ENCODE peak calls at places on chromosomes 6 and 20, in eight cellular contexts. B is ELF-1; Q is brain microvascular endothelial cell; J is Caki2; H is NCI-H748 treated with DMSO at 0.1 percent for 48 hours; Y is left lung; C is aorta; V is stimulated activated CD8-positive, alpha-beta memory T cell treated with anti-CD3 and anti-CD28 coated beads, Interleukin-12 subunit alpha, Interleukin-12 subunit beta, amount 100 ng/mL, for 4 hours. P is an unnamed sample.

GRCh38 chr6:37059344-37060194 is 54.1 kb downstream of the FGD2 start:
- DNase-seq in Q (peak; percentile 95), Y (peak; percentile 77), V (no peak), C (peak; percentile 81), B (peak; percentile 88), J (peak; percentile 98), H (no peak), P (peak; percentile 84)

GRCh38 chr6:70842541-70842940 is 114.3 kb downstream of the B3GAT2 start:
- DNase-seq in Q (no peak), V (no peak), B (no peak), C (no peak), Y (peak; percentile 51), J (no peak), H (no peak), P (no peak)

GRCh38 chr6:116929825-116930224 is 52.8 kb downstream of the RFX6 start:
- DNase-seq in C (no peak), Y (no peak), J (no peak), B (no peak), H (no peak), Q (no peak), V (no peak), P (no peak)

GRCh38 chr6:16236648-16237199 is 1.7 kb upstream of the GMPR start:
- DNase-seq in V (no peak), J (no peak), B (no peak), H (no peak), Q (peak; percentile 51), C (no peak), Y (no peak), P (peak; percentile 56)

GRCh38 chr6:166543603-166544293 is 42.7 kb downstream of the RAMACL start:
- DNase-seq in V (no peak), B (no peak), Y (no peak), J (no peak), H (no peak), Q (no peak), C (no peak), P (no peak)

GRCh38 chr6:161035182-161035980 is 43.8 kb downstream of the MAP3K4 start:
- DNase-seq in H (no peak), V (no peak), Y (no peak), C (no peak), B (no peak), J (no peak), Q (no peak), P (peak; percentile 18)

GRCh38 chr6:42984924-42985475 is 630 bp downstream of the PPP2R5D start:
- DNase-seq in B (peak; percentile 40), C (no peak), H (no peak), J (no peak), V (no peak), Q (no peak), Y (peak; percentile 55), P (no peak)

GRCh38 chr6:90490030-90490429 is 96.8 kb downstream of the MAP3K7 start:
- DNase-seq in V (no peak), C (no peak), H (no peak), B (no peak), Y (no peak), Q (no peak), J (no peak), P (no peak)

GRCh38 chr6:108782231-108783041 is 65.8 kb upstream of the ARMC2 start:
- DNase-seq in H (peak; percentile 32), Y (peak; percentile 94), C (peak; percentile 88), B (peak; percentile 90), Q (peak; percentile 76), V (peak; percentile 53), J (peak; percentile 82), P (peak; percentile 95)

GRCh38 chr20:57714409-57715267 is 4.8 kb upstream of the PMEPA1 start:
- DNase-seq in B (no peak), Y (no peak), H (no peak), V (no peak), C (peak; percentile 77), Q (peak; percentile 32), J (no peak), P (no peak)

GRCh38 chr6:33211666-33212422 is 3.5 kb downstream of the RING1 start:
- DNase-seq in Q (no peak), B (no peak), J (no peak), Y (no peak), V (no peak), C (no peak), H (no peak), P (no peak)

GRCh38 chr6:2563635-2564034 is 187.1 kb downstream of the MYLK4 start:
- DNase-seq in V (no peak), Q (peak; percentile 57), J (no peak), Y (no peak), B (no peak), H (no peak), C (no peak), P (no peak)

GRCh38 chr20:1800777-1801176 is 94.4 kb upstream of the SIRPA start:
- DNase-seq in J (no peak), Q (no peak), C (no peak), H (peak; percentile 50), V (no peak), Y (no peak), B (no peak), P (peak; percentile 72)

GRCh38 chr6:54525731-54526130 is 217.5 kb downstream of the TINAG start:
- DNase-seq in Y (no peak), B (no peak), J (no peak), Q (peak; percentile 4), H (no peak), V (no peak), C (no peak), P (no peak)

GRCh38 chr6:159681104-159681503 is 11.9 kb downstream of the SOD2 start:
- DNase-seq in V (no peak), B (no peak), C (no peak), Q (no peak), H (no peak), Y (no peak), J (no peak), P (no peak)

GRCh38 chr20:17848649-17849048 is 119.9 kb downstream of the SNX5 start:
- DNase-seq in J (no peak), H (no peak), C (no peak), Q (no peak), B (no peak), V (no peak), Y (no peak), P (no peak)

GRCh38 chr6:166591961-166592520 is 5.6 kb upstream of the RAMACL start:
- DNase-seq in H (no peak), B (no peak), Y (no peak), J (no peak), Q (no peak), V (no peak), C (no peak), P (no peak)

GRCh38 chr20:49835031-49835430 is 22.4 kb downstream of the SLC9A8 start:
- DNase-seq in B (no peak), V (no peak), H (no peak), Y (no peak), J (no peak), Q (no peak), C (no peak), P (no peak)

GRCh38 chr6:15426395-15426794 is 180.5 kb downstream of the JARID2 start:
- DNase-seq in Y (no peak), J (no peak), V (no peak), C (no peak), H (no peak), B (no peak), Q (no peak), P (no peak)

GRCh38 chr6:22247916-22248482 is 48.8 kb downstream of the PRL start:
- DNase-seq in H (no peak), V (no peak), Y (no peak), J (no peak), Q (no peak), C (no peak), B (no peak), P (no peak)

GRCh38 chr20:22607695-22608094 is 23.3 kb upstream of the FOXA2 start:
- DNase-seq in H (no peak), C (no peak), J (no peak), Q (no peak), B (no peak), Y (no peak), V (no peak), P (no peak)

GRCh38 chr6:16256781-16257180 is 18.4 kb downstream of the GMPR start:
- DNase-seq in J (no peak), H (no peak), Y (no peak), B (no peak), Q (no peak), C (no peak), V (no peak), P (no peak)

GRCh38 chr6:113674075-113674474 is 183.1 kb upstream of the MARCKS start:
- DNase-seq in J (no peak), C (no peak), B (no peak), Q (no peak), H (no peak), Y (no peak), V (no peak), P (no peak)

GRCh38 chr6:73443555-73443954 is 8.5 kb downstream of the CGAS start:
- DNase-seq in V (no peak), Q (no peak), J (no peak), C (no peak), Y (no peak), B (no peak), H (no peak), P (no peak)

GRCh38 chr6:140537834-140538680 is 1163.6 kb upstream of the CITED2 start:
- DNase-seq in Q (peak; percentile 97), J (peak; percentile 83), B (peak; percentile 76), H (no peak), Y (no peak), V (no peak), C (no peak), P (no peak)

GRCh38 chr20:29318871-29319461 is 1938.5 kb upstream of the DEFB115 start:
- DNase-seq in B (no peak), Q (no peak), V (no peak), Y (no peak), J (no peak), C (no peak), H (no peak), P (no peak)

GRCh38 chr6:7000825-7001777 is 106.7 kb upstream of the RREB1 start:
- DNase-seq in Q (no peak), H (no peak), J (no peak), Y (no peak), V (no peak), B (no peak), C (no peak), P (no peak)

GRCh38 chr20:20736303-20736702 is 23.9 kb upstream of the RALGAPA2 start:
- DNase-seq in C (no peak), J (no peak), Q (no peak), Y (no peak), B (no peak), H (no peak), V (no peak), P (no peak)

P was measured in AML-193.